ENCODE peak calls at places on chromosomes 16 and 17, in five cellular contexts. E is tibial artery, M is SK-N-SH, A is heart left ventricle, I is colonic mucosa. B is an unnamed sample. For H3K4me1, the result is how much of the 10 kb centered on the place peaks cover.

GRCh38 chr17:57945999-57946797 is 9.0 kb downstream of the CUEDC1 start:
- DNase-seq in M (no peak), I (no peak), E (no peak), A (no peak), B (no peak)

GRCh38 chr17:72143245-72143644 is 22.4 kb downstream of the SOX9 start:
- DNase-seq in I (peak), M (no peak), A (no peak), E (no peak), B (no peak)

GRCh38 chr17:44820631-44821196 is 9.4 kb downstream of the GJC1 start:
- DNase-seq in M (no peak), E (no peak), I (no peak), A (no peak), B (no peak)

GRCh38 chr16:57613514-57613913 is 14.9 kb upstream of the ADGRG1 start:
- DNase-seq in I (no peak), A (no peak), M (no peak), E (no peak), B (peak)

GRCh38 chr17:12118617-12119016 is 97.9 kb downstream of the MAP2K4 start:
- DNase-seq in A (no peak), I (no peak), M (no peak), E (no peak), B (no peak)

GRCh38 chr16:88377961-88378360 is 4.8 kb upstream of the ZNF469 start:
- DNase-seq in A (peak), I (no peak), M (no peak), E (no peak), B (peak)

GRCh38 chr16:67278773-67279295 is 498 bp upstream of the PLEKHG4 start:
- DNase-seq in M (peak), A (no peak), I (peak), E (no peak), B (no peak)

GRCh38 chr16:83818276-83818675 is 10.5 kb downstream of the HSBP1 start:
- DNase-seq in M (no peak), E (no peak), A (no peak), I (no peak), B (no peak)

GRCh38 chr16:660459-661183 is 7.3 kb upstream of the RHOT2 start:
- DNase-seq in A (peak), I (peak), M (peak), E (peak), B (peak)

GRCh38 chr17:54324813-54325212 is 502.1 kb downstream of the KIF2B start:
- DNase-seq in E (no peak), A (no peak), M (no peak), I (no peak), B (no peak)

DNA sequence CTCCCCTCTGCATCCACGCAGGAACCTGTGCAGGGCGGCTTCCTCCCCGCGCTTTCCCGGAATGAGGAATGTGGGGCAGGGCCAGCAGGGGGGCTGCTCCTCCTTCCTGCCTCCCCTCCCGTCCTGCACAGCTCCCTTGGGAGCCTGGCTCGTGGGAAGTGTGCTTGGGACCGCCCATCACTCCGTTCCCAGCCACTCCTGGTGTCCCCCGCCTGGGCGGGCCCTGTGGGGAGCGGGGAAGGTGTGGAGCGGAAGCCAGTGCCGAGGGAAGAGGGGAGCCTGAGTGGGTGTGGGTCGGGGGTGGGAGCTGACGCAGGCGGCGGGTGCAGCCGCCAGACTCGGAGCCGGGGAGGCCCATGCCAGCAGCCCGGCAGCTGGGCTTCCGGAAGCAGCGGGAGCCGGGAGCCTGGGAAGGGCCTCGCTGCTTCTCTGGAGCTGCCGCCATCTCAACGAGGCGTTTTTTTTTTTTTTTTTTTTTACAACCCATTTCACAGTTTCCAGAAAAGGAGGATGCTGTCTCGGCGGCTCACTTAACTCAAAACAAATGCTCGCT is 24.2 kb downstream of the BAHCC1 start:
- DNase-seq in A (peak), I (peak), M (peak), E (peak), B (peak)
- H3K4me1 ChIP-seq in A (half or more), I (under half), M (half or more), E (half or more), B (half or more)

GRCh38 chr17:64051153-64051552 is 30.7 kb upstream of the ICAM2 start:
- DNase-seq in M (no peak), A (no peak), E (no peak), I (no peak), B (no peak)
- H3K27ac ChIP-seq in M (no peak), A (peak), E (no peak), I (no peak), B (no peak)

GRCh38 chr17:78175643-78175981 is 7.2 kb downstream of the SYNGR2 start:
- DNase-seq in A (no peak), I (no peak), E (no peak), M (no peak), B (no peak)

GRCh38 chr17:78176548-78177025 is 8.2 kb downstream of the SYNGR2 start:
- DNase-seq in M (peak), I (peak), E (peak), A (peak), B (peak)

GRCh38 chr17:78173025-78173715 is 4.8 kb downstream of the SYNGR2 start:
- DNase-seq in E (no peak), M (no peak), A (no peak), I (peak), B (no peak)

GRCh38 chr17:78174332-78174869 is 6.0 kb downstream of the SYNGR2 start:
- DNase-seq in E (peak), I (peak), A (peak), M (no peak), B (peak)

DNA sequence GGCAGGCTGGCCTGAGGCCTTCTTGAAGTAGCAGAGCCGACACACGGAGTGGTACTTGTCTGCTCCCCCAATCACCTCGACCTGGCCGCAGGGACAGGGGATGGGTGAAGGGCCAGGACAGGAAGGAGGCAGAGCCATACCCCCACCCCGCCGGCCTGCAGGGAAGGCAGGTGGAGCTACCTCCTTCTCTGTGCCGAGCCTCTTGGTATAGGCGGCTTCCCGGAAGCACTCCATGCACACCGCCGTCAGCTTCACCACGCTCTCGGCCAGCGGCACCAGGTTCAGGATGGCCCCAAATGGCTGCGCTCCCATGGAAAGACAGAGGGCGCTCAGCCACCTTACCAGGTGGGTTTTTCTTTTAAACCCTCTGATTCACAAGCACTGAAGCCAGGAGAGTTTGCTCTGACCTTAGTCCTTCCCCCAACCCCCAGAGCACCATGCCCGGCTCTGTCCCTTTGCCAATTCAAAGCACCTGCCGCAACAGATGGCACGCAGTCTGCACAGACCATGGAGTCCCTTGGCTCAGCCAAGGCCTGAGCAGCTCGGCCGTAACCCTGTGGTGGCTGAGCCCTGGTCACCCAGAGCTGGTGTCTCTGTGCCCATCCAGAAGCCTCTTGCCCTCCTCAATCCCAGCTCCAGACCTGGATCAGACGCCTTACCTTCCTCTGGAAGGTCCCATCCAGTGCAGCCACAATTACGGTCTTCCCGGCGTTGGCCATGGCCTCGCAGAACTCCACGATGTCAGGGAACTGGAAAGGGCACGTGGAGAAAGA is 6.7 kb downstream of the SYNGR2 start:
- DNase-seq in I (peak), E (no peak), M (no peak), A (no peak), B (no peak)
- TF ChIP-seq CTCF in I (no peak), E (no peak), M (no peak), A (no peak), B (no peak)

GRCh38 chr16:22330326-22330725 is 33.1 kb downstream of the POLR3E start:
- DNase-seq in E (no peak), M (no peak), I (no peak), A (no peak), B (no peak)
- H3K4me1 ChIP-seq in E (under half), M (under half), I (under half), A (under half), B (under half)

GRCh38 chr16:20747030-20747816 is 5.6 kb upstream of the THUMPD1 start:
- DNase-seq in A (no peak), I (peak), M (no peak), E (no peak), B (no peak)
- H3K27ac ChIP-seq in A (peak), I (no peak), M (no peak), E (no peak), B (no peak)

DNA sequence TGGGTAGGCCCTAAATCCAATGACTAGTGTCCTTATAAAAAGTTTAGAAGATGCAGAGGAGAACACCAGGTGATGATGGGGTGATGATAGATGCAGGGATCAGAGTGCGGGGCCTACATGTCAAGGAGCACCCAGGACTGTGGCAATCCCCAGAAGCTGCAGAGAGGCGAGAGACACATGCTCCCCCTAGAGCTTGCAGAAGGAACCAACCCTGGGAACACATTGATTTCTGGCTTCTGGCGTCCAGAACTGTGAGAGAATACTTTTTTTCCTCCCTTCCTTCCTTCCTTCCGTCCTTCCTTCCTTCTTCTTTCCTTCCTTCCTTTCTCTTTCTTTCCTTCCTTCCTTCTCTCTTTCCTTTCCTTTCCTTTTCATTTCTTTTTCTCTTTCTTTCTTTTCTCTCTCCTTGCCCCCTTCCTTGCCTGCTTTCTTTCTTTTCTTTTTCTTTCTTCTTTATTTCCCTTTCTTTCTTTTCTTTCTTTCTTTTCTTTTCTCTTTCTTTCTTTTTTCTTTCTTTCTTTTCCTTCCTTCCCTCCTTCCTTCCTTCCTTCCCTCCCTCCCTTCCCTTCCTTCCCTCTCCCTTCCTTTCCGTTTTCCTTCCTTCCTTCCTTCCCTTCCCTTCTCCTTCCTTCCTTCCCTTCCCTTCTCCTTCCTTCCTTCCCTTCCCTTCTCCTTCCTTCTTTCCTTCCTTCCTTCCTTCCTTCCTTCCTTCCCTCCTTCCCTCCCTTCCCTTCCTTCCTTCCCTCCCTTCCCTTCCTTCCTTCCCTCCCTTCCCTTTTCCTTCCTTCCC is 134.3 kb downstream of the HAPSTR1 start:
- DNase-seq in A (no peak), E (no peak), I (no peak), M (peak), B (no peak)
- TF ChIP-seq CTCF in A (peak), E (no peak), I (peak), M (peak), B (peak)

DNA sequence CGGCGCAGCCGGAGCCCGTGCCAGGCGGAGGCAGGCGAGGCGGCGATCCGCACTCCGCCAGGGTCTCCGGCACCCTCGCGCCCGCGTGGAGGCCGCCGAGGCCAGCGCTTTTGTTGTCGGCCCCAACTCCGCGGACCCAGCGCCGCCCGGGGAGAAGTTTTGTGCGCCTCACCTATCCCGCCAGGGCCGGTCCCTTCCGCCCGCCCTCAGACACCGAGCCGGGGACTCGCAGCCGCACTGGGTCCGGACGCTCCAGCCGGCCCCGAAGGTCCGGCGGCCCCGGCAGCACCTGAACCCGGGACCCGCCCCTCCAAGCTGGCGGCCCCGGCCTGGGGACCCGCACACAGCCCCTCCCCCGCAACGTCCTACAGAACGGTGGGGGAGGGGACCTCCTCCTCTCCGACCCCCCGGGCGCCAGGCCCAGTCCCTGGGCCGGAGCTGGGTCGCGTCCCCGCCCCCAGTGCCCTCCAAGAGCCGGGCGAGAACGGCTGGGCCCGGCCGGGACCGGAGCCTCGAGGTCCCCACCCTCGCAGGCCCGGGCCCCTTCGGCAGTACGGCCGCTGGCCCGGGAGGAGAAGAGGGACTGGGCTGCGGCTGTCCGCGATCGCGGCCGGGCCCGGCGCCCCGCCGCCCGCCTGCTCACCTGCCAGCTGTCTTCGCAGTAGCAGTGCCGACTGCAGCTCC is 705 bp downstream of the UBE2G1 start:
- DNase-seq in I (peak), M (peak), E (no peak), A (peak), B (no peak)
- H3K4me1 ChIP-seq in I (under half), M (under half), E (under half), A (under half), B (under half)

GRCh38 chr16:86257546-86257945 is 252.8 kb upstream of the FOXF1 start:
- DNase-seq in A (no peak), E (no peak), I (no peak), M (no peak), B (no peak)
- H3K27ac ChIP-seq in A (no peak), E (no peak), I (peak), M (no peak), B (no peak)

B was measured in upper lobe of right lung.